ENCODE peak calls at places on chromosomes 7 and 10, in seven cellular contexts. F is hepatic stellate cell, S is HT1080, Z is BE2C, T is T1000, D is GM23248, N is AG10803. B is an unnamed sample.
A peak's percentile ranks its signal among the peaks of the same experiment; 100 is the strongest.

GRCh38 chr10:110397856-110398255 is 93.1 kb upstream of the SMNDC1 start:
- DNase-seq in F (no peak), S (no peak), Z (no peak), T (no peak), D (no peak), N (no peak), B (no peak)

GRCh38 chr10:31961675-31962074 is 33.0 kb upstream of the ARHGAP12 start:
- DNase-seq in F (no peak), S (peak; percentile 73), Z (no peak), T (peak; percentile 77), D (peak; percentile 90), N (peak; percentile 67), B (no peak)

GRCh38 chr7:112162161-112163020 is 43.8 kb downstream of the DOCK4 start:
- DNase-seq in F (peak; percentile 21), S (peak; percentile 97), Z (peak; percentile 80), T (no peak), D (no peak), N (no peak), B (no peak)

GRCh38 chr7:24896031-24896433 is 83.9 kb downstream of the OSBPL3 start:
- DNase-seq in F (no peak), S (no peak), Z (no peak), T (no peak), D (no peak), N (no peak), B (no peak)

GRCh38 chr7:147584771-147585193 is 1005.8 kb upstream of the C7orf33 start:
- DNase-seq in F (no peak), S (no peak), Z (peak; percentile 49), T (no peak), D (no peak), N (no peak), B (no peak)

GRCh38 chr7:125934965-125935364 is 1005.3 kb upstream of the POT1 start:
- DNase-seq in F (no peak), S (no peak), Z (no peak), T (no peak), D (no peak), N (no peak), B (no peak)

GRCh38 chr10:36493511-36493880 is 631.9 kb upstream of the ANKRD30A start:
- DNase-seq in F (no peak), S (peak; percentile 57), Z (no peak), T (no peak), D (peak; percentile 74), N (peak; percentile 29), B (no peak)

GRCh38 chr7:6271091-6271658 is 1.2 kb downstream of the CYTH3 start:
- DNase-seq in F (peak; percentile 69), S (peak; percentile 30), Z (peak; percentile 44), T (no peak), D (peak; percentile 90), N (peak; percentile 66), B (no peak)

GRCh38 chr10:71666607-71667373 is 52.8 kb downstream of the C10orf105 start:
- DNase-seq in F (no peak), S (no peak), Z (no peak), T (no peak), D (no peak), N (no peak), B (no peak)

GRCh38 chr10:46073564-46073963 is 27.5 kb upstream of the MSMB start:
- DNase-seq in F (no peak), S (no peak), Z (no peak), T (no peak), D (no peak), N (no peak), B (no peak)

GRCh38 chr7:25289522-25289921 is 61.2 kb upstream of the NPVF start:
- DNase-seq in F (no peak), S (no peak), Z (no peak), T (no peak), D (no peak), N (peak; percentile 17), B (no peak)

GRCh38 chr7:108415821-108416536 is 40.3 kb downstream of the NRCAM start:
- DNase-seq in F (no peak), S (peak; percentile 86), Z (peak; percentile 68), T (no peak), D (peak; percentile 84), N (peak; percentile 20), B (no peak)

GRCh38 chr7:130208511-130208910 is 851 bp downstream of the SSMEM1 start:
- DNase-seq in F (no peak), S (no peak), Z (no peak), T (no peak), D (no peak), N (peak; percentile 67), B (no peak)

GRCh38 chr10:133279961-133280283 is 3.3 kb upstream of the ADAM8 start:
- DNase-seq in F (no peak), S (no peak), Z (no peak), T (no peak), D (no peak), N (no peak), B (no peak)

GRCh38 chr10:26857991-26858706 is 2.6 kb downstream of the ABI1 start:
- DNase-seq in F (peak; percentile 34), S (no peak), Z (no peak), T (no peak), D (peak; percentile 76), N (peak; percentile 29), B (no peak)

GRCh38 chr7:12770227-12770975 is 83.0 kb downstream of the ARL4A start:
- DNase-seq in F (no peak), S (no peak), Z (no peak), T (no peak), D (no peak), N (peak; percentile 22), B (peak; percentile 64)